ENCODE peak calls at places on chromosomes 12 and 14, in eight cellular contexts. Z, K, A, B, C, X, N and G are unnamed samples.

GRCh38 chr14:72527591-72527990 is 366.3 kb downstream of the DPF3 start:
- DNase-seq in K (no peak), Z (no peak), N (no peak), C (no peak), A (no peak), X (no peak), B (no peak), G (no peak)

GRCh38 chr12:120199025-120199424 is 1.9 kb downstream of the RPLP0 start:
- DNase-seq in A (no peak), X (no peak), Z (no peak), N (no peak), B (no peak), K (no peak), C (no peak), G (no peak)

GRCh38 chr12:33111850-33112249 is 215.3 kb upstream of the PKP2 start:
- DNase-seq in C (no peak), K (no peak), Z (no peak), A (no peak), X (no peak), N (no peak), B (no peak), G (no peak)

GRCh38 chr12:115371711-115372110 is 687.7 kb upstream of the TBX3 start:
- DNase-seq in K (no peak), A (no peak), X (no peak), N (no peak), B (no peak), Z (no peak), C (no peak), G (no peak)

GRCh38 chr14:89179891-89180404 is 237.1 kb downstream of the FOXN3 start:
- DNase-seq in K (no peak), A (no peak), X (no peak), N (no peak), Z (no peak), B (no peak), C (no peak), G (no peak)

GRCh38 chr14:93375673-93376156 is 28.7 kb downstream of the COX8C start:
- DNase-seq in B (no peak), X (no peak), N (no peak), C (no peak), K (no peak), A (no peak), Z (no peak), G (no peak)

GRCh38 chr12:131817241-131817640 is 11.0 kb upstream of the MMP17 start:
- DNase-seq in X (no peak), N (no peak), K (no peak), Z (no peak), B (no peak), C (no peak), A (no peak), G (no peak)

GRCh38 chr12:29053567-29053966 is 95.5 kb upstream of the FAR2 start:
- DNase-seq in K (no peak), B (no peak), C (no peak), X (no peak), A (no peak), N (no peak), Z (no peak), G (no peak)

GRCh38 chr12:42474391-42474790 is 115.2 kb downstream of the PRICKLE1 start:
- DNase-seq in N (no peak), C (peak), K (no peak), X (no peak), A (peak), Z (no peak), B (no peak), G (peak)

GRCh38 chr12:128819293-128820144 is 4.2 kb downstream of the SLC15A4 start:
- DNase-seq in X (no peak), K (no peak), B (no peak), A (no peak), N (no peak), C (no peak), Z (no peak), G (no peak)

GRCh38 chr12:65999564-66000280 is 130.8 kb downstream of the LLPH start:
- DNase-seq in K (no peak), A (peak), Z (no peak), X (no peak), B (no peak), C (peak), N (peak), G (peak)

GRCh38 chr12:63949902-63950301 is 105.4 kb downstream of the SRGAP1 start:
- DNase-seq in Z (no peak), A (no peak), B (no peak), X (no peak), K (no peak), N (no peak), C (peak), G (no peak)

GRCh38 chr12:131282292-131283080 is 328.8 kb downstream of the ADGRD1 start:
- DNase-seq in X (no peak), C (no peak), B (peak), Z (no peak), K (no peak), N (no peak), A (no peak), G (no peak)

GRCh38 chr12:11723993-11724392 is 74.5 kb downstream of the ETV6 start:
- DNase-seq in Z (no peak), A (no peak), K (no peak), C (peak), N (peak), X (no peak), B (no peak), G (no peak)

GRCh38 chr14:91234791-91235114 is 9.8 kb downstream of the GPR68 start:
- DNase-seq in C (no peak), K (no peak), X (no peak), B (no peak), Z (no peak), N (no peak), A (no peak), G (no peak)

GRCh38 chr14:22333408-22334274 is 255.4 kb downstream of the DAD1 start:
- DNase-seq in X (no peak), C (peak), B (no peak), K (no peak), Z (no peak), A (peak), N (peak), G (peak)

GRCh38 chr12:89098390-89099102 is 253.8 kb downstream of the DUSP6 start:
- DNase-seq in C (no peak), A (no peak), N (no peak), K (no peak), X (no peak), B (no peak), Z (no peak), G (no peak)

GRCh38 chr12:76964784-76965571 is 86.2 kb upstream of the CSRP2 start:
- DNase-seq in Z (no peak), X (no peak), N (no peak), A (no peak), B (no peak), K (no peak), C (no peak), G (no peak)

GRCh38 chr12:56661560-56661959 is 15.8 kb upstream of the ATP5F1B start:
- DNase-seq in A (no peak), N (no peak), C (no peak), X (no peak), K (no peak), B (peak), Z (no peak), G (no peak)

GRCh38 chr14:69360438-69361108 is 37.5 kb downstream of the ERH start:
- DNase-seq in K (no peak), C (no peak), B (no peak), Z (no peak), A (no peak), N (no peak), X (no peak), G (no peak)